ENCODE peak calls at places on chromosomes 7 and 10, in four cellular contexts. R is A549, G is K562, N is HepG2. J is an unnamed sample.

GRCh38 chr7:21617916-21618390 is 75.1 kb downstream of the DNAH11 start:
- DNase-seq in R (peak; percentile 69), G (no peak), N (peak; percentile 79), J (peak; percentile 60)

GRCh38 chr7:47954231-47954911 is 6.1 kb upstream of the PKD1L1 start:
- DNase-seq in R (no peak), G (no peak), N (no peak), J (peak; percentile 76)

GRCh38 chr7:69108041-69108440 is 490.2 kb upstream of the AUTS2 start:
- DNase-seq in R (no peak), G (no peak), N (no peak), J (no peak)

GRCh38 chr10:7354330-7355047 is 56.3 kb downstream of the SFMBT2 start:
- DNase-seq in R (peak; percentile 78), G (peak; percentile 17), N (no peak), J (peak; percentile 80)

GRCh38 chr7:89308535-89308934 is 513.0 kb upstream of the TEX47 start:
- DNase-seq in R (no peak), G (no peak), N (no peak), J (no peak)

GRCh38 chr10:125061557-125062243 is 98.7 kb downstream of the CTBP2 start:
- DNase-seq in R (no peak), G (no peak), N (no peak), J (no peak)

GRCh38 chr7:55066479-55066878 is 47.7 kb downstream of the EGFR start:
- DNase-seq in R (no peak), G (no peak), N (peak; percentile 50), J (no peak)

GRCh38 chr10:124936813-124937212 is 5.1 kb upstream of the ZRANB1 start:
- DNase-seq in R (no peak), G (no peak), N (no peak), J (no peak)

GRCh38 chr10:36280886-36281499 is 638.9 kb upstream of the FZD8 start:
- DNase-seq in R (peak; percentile 60), G (no peak), N (no peak), J (no peak)

GRCh38 chr10:124545346-124545745 is 83.7 kb downstream of the LHPP start:
- DNase-seq in R (no peak), G (no peak), N (no peak), J (no peak)

GRCh38 chr7:137986252-137987010 is 15.5 kb downstream of the CREB3L2 start:
- DNase-seq in R (no peak), G (peak; percentile 52), N (peak; percentile 79), J (peak; percentile 90)

GRCh38 chr7:142478479-142479220 is 220.8 kb upstream of the PRSS58 start:
- DNase-seq in R (peak; percentile 12), G (peak; percentile 46), N (peak; percentile 17), J (peak; percentile 64)

GRCh38 chr7:107236857-107237256 is 68.1 kb downstream of the HBP1 start:
- DNase-seq in R (no peak), G (no peak), N (no peak), J (peak; percentile 46)

GRCh38 chr10:71575934-71576801 is 143.4 kb downstream of the C10orf105 start:
- DNase-seq in R (no peak), G (no peak), N (no peak), J (no peak)

GRCh38 chr7:75798770-75799169 is 14.8 kb downstream of the CCL24 start:
- DNase-seq in R (no peak), G (peak; percentile 57), N (peak; percentile 16), J (no peak)

GRCh38 chr10:101829561-101830315 is 11.5 kb upstream of the OGA start:
- DNase-seq in R (no peak), G (peak; percentile 93), N (no peak), J (no peak)

GRCh38 chr10:104293021-104293420 is 24.0 kb downstream of the GSTO2 start:
- DNase-seq in R (no peak), G (no peak), N (no peak), J (peak; percentile 82)

GRCh38 chr7:5354460-5355279 is 69.0 kb downstream of the TNRC18 start:
- DNase-seq in R (no peak), G (no peak), N (no peak), J (peak; percentile 43)

GRCh38 chr7:6156734-6157133 is 115.7 kb downstream of the CYTH3 start:
- DNase-seq in R (no peak), G (no peak), N (no peak), J (no peak)

GRCh38 chr7:45647426-45647825 is 73.3 kb downstream of the ADCY1 start:
- DNase-seq in R (no peak), G (no peak), N (no peak), J (no peak)

GRCh38 chr7:138434458-138435093 is 25.5 kb upstream of the TRIM24 start:
- DNase-seq in R (no peak), G (no peak), N (no peak), J (no peak)

GRCh38 chr7:158111556-158111880 is 476.1 kb downstream of the PTPRN2 start:
- DNase-seq in R (no peak), G (no peak), N (no peak), J (no peak)

GRCh38 chr7:26131056-26131589 is 20.9 kb upstream of the NFE2L3 start:
- DNase-seq in R (no peak), G (no peak), N (no peak), J (no peak)

GRCh38 chr7:44750921-44751571 is 2.4 kb downstream of the ZMIZ2 start:
- DNase-seq in R (no peak), G (no peak), N (no peak), J (peak; percentile 52)

GRCh38 chr7:16067695-16068094 is 353.6 kb downstream of the CRPPA start:
- DNase-seq in R (no peak), G (no peak), N (no peak), J (no peak)

GRCh38 chr7:112204072-112204775 is 2.0 kb downstream of the DOCK4 start:
- DNase-seq in R (peak; percentile 26), G (no peak), N (no peak), J (no peak)

GRCh38 chr10:86650151-86650550 is 4.2 kb upstream of the OPN4 start:
- DNase-seq in R (no peak), G (no peak), N (no peak), J (no peak)

GRCh38 chr10:128568979-128569378 is 442.8 kb upstream of the MKI67 start:
- DNase-seq in R (no peak), G (no peak), N (no peak), J (no peak)

DNA sequence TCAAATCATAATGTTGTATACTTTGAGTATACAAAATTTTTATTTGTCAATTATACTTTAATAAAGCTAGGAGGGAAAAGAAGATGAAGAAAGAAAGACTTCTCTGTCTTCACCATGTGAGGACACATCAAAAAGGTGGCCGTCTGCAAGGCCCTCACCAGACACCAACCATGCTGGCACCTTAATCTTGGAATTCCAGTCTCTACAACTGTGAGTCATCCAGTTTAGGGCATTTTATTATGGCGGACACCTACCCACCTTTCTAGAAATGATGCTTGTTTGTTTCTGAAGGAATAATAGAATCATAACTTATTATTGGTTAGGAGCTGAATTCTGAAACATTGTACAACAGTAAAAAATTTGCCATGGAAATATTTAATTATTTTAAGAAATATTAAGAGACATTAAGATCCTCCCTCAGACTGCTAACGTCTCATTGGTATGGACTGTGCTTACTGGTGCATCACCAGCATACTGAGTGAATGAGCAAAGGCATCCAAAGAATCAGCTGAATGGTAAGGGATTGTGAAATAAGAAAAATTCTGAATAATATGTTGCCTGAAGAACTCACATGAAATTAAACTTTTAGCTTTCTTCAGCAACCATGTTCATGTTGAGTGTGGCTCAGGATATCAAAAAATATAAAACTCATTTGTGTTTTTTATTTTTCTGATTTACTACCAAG is 536.6 kb downstream of the HTR7 start:
- DNase-seq in R (no peak), G (no peak), N (no peak), J (peak; percentile 71)
- TF ChIP-seq MAZ in R (no peak), G (no peak), N (no peak), J (no peak)

GRCh38 chr7:1678571-1679325 is 8.7 kb downstream of the ELFN1 start:
- DNase-seq in R (no peak), G (no peak), N (no peak), J (no peak)

GRCh38 chr7:1679326-1679965 is 9.4 kb downstream of the ELFN1 start:
- DNase-seq in R (no peak), G (no peak), N (no peak), J (no peak)

GRCh38 chr7:1676550-1677071 is 6.5 kb downstream of the ELFN1 start:
- DNase-seq in R (no peak), G (no peak), N (no peak), J (no peak)

GRCh38 chr7:1677206-1678069 is 7.4 kb downstream of the ELFN1 start:
- DNase-seq in R (no peak), G (no peak), N (no peak), J (no peak)

GRCh38 chr7:1678070-1678543 is 8.0 kb downstream of the ELFN1 start:
- DNase-seq in R (no peak), G (no peak), N (no peak), J (no peak)
- TF ChIP-seq MAZ in R (no peak), G (no peak), N (no peak), J (no peak)

GRCh38 chr10:62067560-62067959 is 166.1 kb downstream of the ARID5B start:
- DNase-seq in R (no peak), G (no peak), N (no peak), J (no peak)

GRCh38 chr10:62059424-62059913 is 158.0 kb downstream of the ARID5B start:
- DNase-seq in R (no peak), G (no peak), N (no peak), J (no peak)

GRCh38 chr10:62062028-62062427 is 160.5 kb downstream of the ARID5B start:
- DNase-seq in R (no peak), G (no peak), N (no peak), J (no peak)

GRCh38 chr10:62062752-62063512 is 161.4 kb downstream of the ARID5B start:
- DNase-seq in R (no peak), G (no peak), N (no peak), J (no peak)

DNA sequence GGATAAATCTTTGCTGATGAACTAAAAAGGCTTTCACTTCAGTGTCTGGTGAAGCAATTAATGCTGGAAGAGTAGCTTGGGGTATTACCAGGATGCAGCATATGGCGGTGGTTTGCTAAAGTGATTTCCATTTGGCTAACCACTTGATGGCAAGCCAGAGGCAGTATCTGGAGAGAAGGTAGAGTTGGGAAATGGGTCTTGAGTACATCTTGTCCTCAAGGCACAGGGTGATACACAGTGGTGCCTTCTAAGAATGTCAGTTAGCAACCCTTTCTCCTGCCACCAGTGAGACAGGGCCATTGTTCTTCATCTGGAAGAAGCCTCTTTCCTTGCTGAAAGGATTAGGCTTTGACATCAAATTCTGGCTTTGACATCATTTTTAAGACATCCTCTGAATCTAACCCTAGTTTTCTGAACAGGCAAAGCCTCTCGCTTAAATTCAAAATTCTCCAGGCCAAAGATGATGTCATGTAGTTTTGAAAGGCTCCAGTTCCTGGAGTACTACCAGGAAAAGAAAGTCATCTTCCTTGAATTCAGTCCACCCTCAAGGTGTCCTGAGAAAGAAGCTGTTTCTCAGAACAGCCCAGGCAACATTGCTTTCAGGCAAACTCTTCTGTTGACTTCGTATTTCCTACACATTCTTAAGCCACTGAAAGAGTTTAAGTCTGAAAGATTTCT is 162.4 kb downstream of the ARID5B start:
- DNase-seq in R (no peak), G (peak; percentile 28), N (no peak), J (peak; percentile 65)
- TF ChIP-seq MAZ in R (no peak), G (no peak), N (no peak), J (no peak)

GRCh38 chr10:66919248-66919647 is 6.6 kb upstream of the LRRTM3 start:
- DNase-seq in R (no peak), G (no peak), N (no peak), J (no peak)

GRCh38 chr10:66916030-66916429 is 9.8 kb upstream of the LRRTM3 start:
- DNase-seq in R (no peak), G (no peak), N (no peak), J (no peak)

DNA sequence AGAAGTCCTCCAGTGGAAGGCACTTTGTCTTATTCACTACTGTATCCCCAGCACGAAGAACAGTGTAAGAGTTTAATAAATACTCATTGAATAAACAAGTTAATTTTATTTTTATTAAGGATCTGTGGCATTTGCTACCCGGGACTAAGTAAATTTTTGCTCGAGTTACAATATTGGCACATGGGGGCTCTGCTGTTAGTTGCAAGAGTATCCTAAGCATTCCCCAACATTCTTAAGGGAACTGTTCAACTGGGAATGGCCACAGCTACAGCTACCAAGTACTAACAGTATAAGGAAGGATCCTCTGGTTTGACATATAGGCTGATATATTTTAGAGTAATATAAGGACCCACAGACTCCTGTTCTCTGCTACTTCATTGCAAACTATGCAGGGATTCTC is 8.7 kb upstream of the LRRTM3 start:
- DNase-seq in R (no peak), G (no peak), N (no peak), J (no peak)
- TF ChIP-seq MAZ in R (no peak), G (no peak), N (no peak), J (no peak)